ENCODE peak calls at places on chromosomes 11 and 22, in seven cellular contexts. J, D, U, X, V, P and S are unnamed samples.

GRCh38 chr22:42562282-42562681 is 8.5 kb downstream of the SERHL2 start:
- DNase-seq in X (no peak), V (no peak), P (no peak), J (no peak), U (no peak), D (peak; percentile 82), S (no peak)

GRCh38 chr11:57932105-57932504 is 91.6 kb upstream of the OR9Q1 start:
- DNase-seq in D (no peak), X (no peak), J (no peak), V (no peak), P (no peak), U (no peak), S (no peak)

GRCh38 chr11:9347100-9347499 is 32.7 kb upstream of the TMEM41B start:
- DNase-seq in J (no peak), P (no peak), U (no peak), X (no peak), D (no peak), V (no peak), S (no peak)

GRCh38 chr11:12200359-12201015 is 90.1 kb downstream of the MICAL2 start:
- DNase-seq in X (no peak), P (peak; percentile 72), U (peak; percentile 50), J (no peak), D (no peak), V (no peak), S (peak; percentile 78)

GRCh38 chr11:72135891-72136676 is 559 bp downstream of the FOLR3 start:
- DNase-seq in V (no peak), P (no peak), D (no peak), X (peak; percentile 33), J (no peak), U (no peak), S (no peak)

GRCh38 chr11:86696004-86696403 is 23.6 kb upstream of the ME3 start:
- DNase-seq in P (no peak), U (no peak), V (no peak), D (no peak), X (no peak), J (no peak), S (no peak)

GRCh38 chr11:29527391-29527936 is 489.4 kb downstream of the KCNA4 start:
- DNase-seq in V (no peak), U (no peak), D (no peak), X (no peak), J (peak; percentile 60), P (no peak), S (no peak)

GRCh38 chr22:29824677-29825076 is 13.4 kb downstream of the ASCC2 start:
- DNase-seq in V (no peak), U (no peak), J (no peak), X (no peak), D (no peak), P (no peak), S (no peak)

GRCh38 chr22:22422629-22423112 is 85.9 kb downstream of the ZNF280B start:
- DNase-seq in P (peak; percentile 86), J (peak; percentile 80), V (peak; percentile 15), U (peak; percentile 70), X (peak; percentile 83), D (peak; percentile 57), S (no peak)

GRCh38 chr11:26860411-26860810 is 133.5 kb upstream of the FIBIN start:
- DNase-seq in V (no peak), P (no peak), X (no peak), U (no peak), D (no peak), J (no peak), S (no peak)

GRCh38 chr11:129946256-129946655 is 50.9 kb upstream of the NFRKB start:
- DNase-seq in U (no peak), X (no peak), J (no peak), D (no peak), P (no peak), V (no peak), S (no peak)

GRCh38 chr22:31619611-31620300 is 42.3 kb downstream of the PISD start:
- DNase-seq in X (no peak), J (no peak), U (no peak), P (no peak), V (no peak), D (no peak), S (no peak)

GRCh38 chr22:44723801-44724200 is 21.8 kb downstream of the PRR5 start:
- DNase-seq in X (no peak), J (no peak), D (no peak), V (no peak), U (no peak), P (no peak), S (no peak)

GRCh38 chr22:37267128-37267587 is 15.2 kb upstream of the CYTH4 start:
- DNase-seq in V (no peak), D (peak; percentile 27), J (peak; percentile 80), U (peak; percentile 70), P (peak; percentile 92), X (peak; percentile 89), S (no peak)

GRCh38 chr11:119031912-119032280 is 1.2 kb upstream of the SLC37A4 start:
- DNase-seq in U (no peak), V (no peak), P (no peak), J (no peak), D (no peak), X (no peak), S (no peak)

GRCh38 chr11:121514401-121514981 is 61.7 kb upstream of the SORL1-AS1 start:
- DNase-seq in X (no peak), J (no peak), D (no peak), U (no peak), V (no peak), P (no peak), S (no peak)